ENCODE peak calls at places on chromosome 12, in eight cellular contexts. U is stomach; L is cardiac muscle cell; S is IMR-90; T is CD8-positive, alpha-beta T cell; H is GM12878; O is AG04450; Q is uterus. P is an unnamed sample.

GRCh38 chr12:125773033-125773432 is 707.8 kb downstream of the AACS start:
- DNase-seq in Q (no peak), S (no peak), T (no peak), U (no peak), L (peak), H (no peak), O (no peak), P (peak)

GRCh38 chr12:131775124-131775903 is 52.9 kb upstream of the MMP17 start:
- DNase-seq in T (no peak), Q (no peak), S (peak), L (no peak), H (no peak), O (no peak), U (no peak), P (no peak)

GRCh38 chr12:115794659-115795081 is 482.8 kb downstream of the MED13L start:
- DNase-seq in O (no peak), L (no peak), T (no peak), S (no peak), H (no peak), Q (no peak), U (no peak), P (no peak)

GRCh38 chr12:125220404-125221273 is 155.4 kb downstream of the AACS start:
- DNase-seq in L (peak), T (no peak), Q (no peak), O (no peak), U (peak), H (no peak), S (no peak), P (peak)

GRCh38 chr12:32455607-32456063 is 56.3 kb downstream of the FGD4 start:
- DNase-seq in S (peak), H (no peak), O (peak), T (peak), L (peak), U (no peak), Q (no peak), P (peak)

GRCh38 chr12:74647241-74647640 is 109.6 kb downstream of the ATXN7L3B start:
- DNase-seq in U (no peak), H (no peak), O (no peak), T (no peak), Q (no peak), S (no peak), L (no peak), P (no peak)

GRCh38 chr12:116346751-116347150 is 69.3 kb upstream of the MED13L start:
- DNase-seq in O (peak), H (no peak), Q (no peak), T (no peak), L (no peak), U (no peak), S (peak), P (peak)

GRCh38 chr12:48865141-48865440 is 579 bp downstream of the RND1 start:
- DNase-seq in L (no peak), T (no peak), H (no peak), Q (no peak), U (no peak), O (no peak), S (no peak), P (no peak)

GRCh38 chr12:132260721-132261120 is 68.7 kb downstream of the GALNT9 start:
- DNase-seq in U (no peak), O (no peak), T (no peak), S (no peak), H (no peak), Q (no peak), L (no peak), P (no peak)

GRCh38 chr12:59649203-59649602 is 53.4 kb downstream of the SLC16A7 start:
- DNase-seq in O (no peak), Q (no peak), L (no peak), U (no peak), H (no peak), S (peak), T (no peak), P (no peak)

GRCh38 chr12:58529897-58530296 is 390.4 kb downstream of the LRIG3 start:
- DNase-seq in H (no peak), T (no peak), L (no peak), Q (no peak), O (peak), S (peak), U (no peak), P (no peak)

GRCh38 chr12:16605666-16606116 is 271 bp downstream of the LMO3 start:
- DNase-seq in U (no peak), T (no peak), S (peak), L (peak), Q (peak), H (no peak), O (no peak), P (peak)

GRCh38 chr12:116804051-116804450 is 65.9 kb downstream of the RNFT2 start:
- DNase-seq in Q (no peak), H (no peak), S (no peak), L (no peak), O (no peak), T (no peak), U (no peak), P (no peak)

GRCh38 chr12:124660846-124661245 is 93.4 kb upstream of the NCOR2 start:
- DNase-seq in L (no peak), S (no peak), O (no peak), H (no peak), U (no peak), T (no peak), Q (no peak), P (no peak)

GRCh38 chr12:105570944-105571343 is 240.5 kb downstream of the C12orf75 start:
- DNase-seq in Q (no peak), O (no peak), S (no peak), T (no peak), H (no peak), L (no peak), U (no peak), P (no peak)

GRCh38 chr12:69026341-69026740 is 93.4 kb upstream of the CPM start:
- DNase-seq in S (no peak), Q (no peak), O (no peak), U (no peak), T (no peak), L (no peak), H (no peak), P (no peak)

GRCh38 chr12:99767809-99768208 is 120.3 kb downstream of the GARIN6 start:
- DNase-seq in U (no peak), T (no peak), O (no peak), Q (no peak), S (peak), L (peak), H (no peak), P (no peak)

GRCh38 chr12:51549637-51550036 is 41.4 kb upstream of the SCN8A start:
- DNase-seq in L (no peak), O (no peak), Q (no peak), T (no peak), H (no peak), S (peak), U (no peak), P (no peak)

GRCh38 chr12:114240288-114240687 is 165.7 kb downstream of the TBX5 start:
- DNase-seq in Q (no peak), U (no peak), T (no peak), O (no peak), S (no peak), H (no peak), L (no peak), P (no peak)

GRCh38 chr12:128727999-128728398 is 95.8 kb downstream of the SLC15A4 start:
- DNase-seq in H (no peak), Q (no peak), T (no peak), S (no peak), U (no peak), O (no peak), L (no peak), P (no peak)

GRCh38 chr12:11787921-11788849 is 138.7 kb downstream of the ETV6 start:
- DNase-seq in O (no peak), H (no peak), L (no peak), Q (no peak), U (no peak), S (no peak), T (no peak), P (no peak)
- H3K4me3 ChIP-seq in O (no peak), H (no peak), L (no peak), Q (no peak), U (no peak), S (no peak), T (no peak), P (no peak)

GRCh38 chr12:12505544-12506501 is 56.8 kb downstream of the DUSP16 start:
- DNase-seq in O (peak), Q (peak), L (no peak), U (no peak), H (peak), T (no peak), S (peak), P (no peak)
- H3K27ac ChIP-seq in O (no peak), Q (peak), L (peak), U (peak), H (peak), T (no peak), S (peak), P (no peak)

GRCh38 chr12:1795785-1796514 is 24.4 kb upstream of the LRTM2 start:
- DNase-seq in Q (peak), U (peak), H (peak), O (peak), S (peak), L (peak), T (peak), P (peak)
- H3K4me3 ChIP-seq in Q (peak), U (peak), H (peak), O (peak), S (peak), L (no peak), T (peak), P (peak)

GRCh38 chr12:108323581-108323980 is 15.5 kb downstream of the CMKLR1 start:
- DNase-seq in L (no peak), H (no peak), U (no peak), S (no peak), Q (no peak), O (no peak), T (no peak), P (no peak)
- H3K27ac ChIP-seq in L (no peak), H (no peak), U (no peak), S (no peak), Q (no peak), O (no peak), T (no peak), P (no peak)

GRCh38 chr12:61536525-61536924 is 723.7 kb upstream of the USP15 start:
- DNase-seq in Q (no peak), U (no peak), H (no peak), T (no peak), O (no peak), L (no peak), S (no peak), P (no peak)
- H3K4me3 ChIP-seq in Q (no peak), U (no peak), H (no peak), T (no peak), O (no peak), L (no peak), S (no peak), P (no peak)

DNA sequence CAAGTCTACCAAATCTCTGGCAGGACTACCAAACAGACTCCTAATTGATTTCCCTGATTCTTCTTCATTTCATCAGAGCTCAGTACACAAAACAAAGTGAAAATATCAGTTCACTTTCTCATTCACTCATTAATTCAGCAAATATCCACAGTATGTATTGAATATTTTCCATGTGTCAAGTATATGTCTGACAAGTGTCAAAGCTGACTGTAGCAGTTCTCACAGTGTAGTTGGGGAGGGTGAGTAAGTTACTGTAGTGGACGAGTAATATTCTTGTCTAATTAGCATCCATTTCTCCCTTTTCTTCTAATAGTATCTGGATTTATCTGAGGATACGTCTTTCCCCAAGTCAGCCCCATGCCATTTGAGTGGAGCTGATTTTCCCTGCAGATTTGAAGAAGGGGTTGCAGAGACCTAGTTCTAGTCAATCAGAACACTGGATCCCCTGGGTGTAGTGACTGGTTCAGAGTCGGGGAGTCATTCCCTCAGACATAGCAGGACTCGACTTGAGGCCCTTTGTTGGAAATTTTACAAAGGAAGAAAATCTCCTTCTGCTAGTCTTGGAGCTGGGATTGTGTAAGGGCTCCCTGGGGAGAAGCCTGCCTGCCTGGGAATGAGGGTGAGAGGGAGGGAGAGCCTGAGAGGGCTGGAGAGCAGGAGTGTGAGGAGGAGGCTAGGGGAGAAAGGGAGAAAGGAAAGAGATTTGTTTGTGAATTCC is 51.4 kb downstream of the GRIP1 start:
- DNase-seq in O (no peak), U (no peak), L (no peak), H (no peak), S (no peak), T (no peak), Q (no peak), P (no peak)
- H3K27ac ChIP-seq in O (no peak), U (no peak), L (no peak), H (peak), S (no peak), T (no peak), Q (no peak), P (no peak)

GRCh38 chr12:113087193-113087592 is 30.7 kb downstream of the DTX1 start:
- DNase-seq in H (no peak), U (no peak), O (no peak), Q (no peak), L (no peak), T (no peak), S (no peak), P (no peak)
- H3K4me3 ChIP-seq in H (peak), U (no peak), O (no peak), Q (no peak), L (no peak), T (no peak), S (no peak), P (no peak)

GRCh38 chr12:18966927-18967326 is 162.6 kb upstream of the PLEKHA5 start:
- DNase-seq in U (no peak), Q (no peak), L (no peak), S (no peak), O (no peak), T (no peak), H (no peak), P (no peak)
- H3K27ac ChIP-seq in U (peak), Q (no peak), L (no peak), S (no peak), O (no peak), T (no peak), H (no peak), P (no peak)

DNA sequence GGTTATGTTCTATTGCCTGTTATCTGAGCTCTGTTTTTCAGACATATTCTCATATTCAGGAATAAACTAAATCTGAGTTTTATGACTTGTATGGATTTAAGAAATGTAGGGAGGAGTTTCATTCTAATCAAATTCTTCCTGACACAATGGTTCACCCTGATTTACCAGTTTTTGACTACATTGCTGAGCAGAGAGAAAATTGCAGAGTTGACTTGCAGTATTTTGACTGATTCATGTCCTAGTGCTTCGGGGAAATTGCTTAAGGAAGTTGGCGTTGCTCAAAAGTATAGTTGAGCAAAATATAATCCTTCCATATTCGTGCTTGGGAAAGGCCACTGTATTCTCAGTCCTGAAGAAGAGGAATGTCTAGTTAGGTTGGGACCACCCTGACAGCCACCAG is 1.2 kb upstream of the TWF1 start:
- DNase-seq in U (no peak), O (no peak), H (no peak), S (no peak), T (no peak), L (no peak), Q (no peak), P (no peak)
- H3K4me3 ChIP-seq in U (no peak), O (no peak), H (peak), S (no peak), T (no peak), L (peak), Q (no peak), P (no peak)

P was measured in body of pancreas.